ENCODE peak calls at places on chromosomes 12 and 14, in four cellular contexts. A is H9, M is endodermal cell, G is fibroblast of lung. L is an unnamed sample.

GRCh38 chr14:86897224-86897623 is 1095.8 kb downstream of the GALC start:
- DNase-seq in A (no peak), M (no peak), G (no peak), L (no peak)

GRCh38 chr12:108079731-108080130 is 49.4 kb upstream of the WSCD2 start:
- DNase-seq in G (no peak), A (no peak), M (peak), L (no peak)

GRCh38 chr14:57845802-57846531 is 19.9 kb downstream of the SLC35F4 start:
- DNase-seq in M (no peak), G (no peak), A (no peak), L (no peak)

GRCh38 chr12:127284021-127284420 is 982.9 kb upstream of the TMEM132C start:
- DNase-seq in M (no peak), G (peak), A (no peak), L (no peak)

GRCh38 chr12:127729381-127729780 is 537.6 kb upstream of the TMEM132C start:
- DNase-seq in M (no peak), A (no peak), G (no peak), L (no peak)

GRCh38 chr12:70982991-70983390 is 62.5 kb upstream of the PTPRR start:
- DNase-seq in G (peak), M (no peak), A (no peak), L (no peak)

GRCh38 chr12:53751336-53752191 is at the start of gene CISTR:
- DNase-seq in M (peak), G (no peak), A (peak), L (peak)

GRCh38 chr14:102498005-102498677 is 11.4 kb downstream of the ANKRD9 start:
- DNase-seq in M (peak), G (no peak), A (peak), L (no peak)

GRCh38 chr14:94313991-94314655 is 9.0 kb downstream of the SERPINA6 start:
- DNase-seq in M (no peak), G (peak), A (no peak), L (no peak)

GRCh38 chr14:50116986-50117385 is 614 bp upstream of the VCPKMT start:
- DNase-seq in M (no peak), A (no peak), G (no peak), L (no peak)

DNA sequence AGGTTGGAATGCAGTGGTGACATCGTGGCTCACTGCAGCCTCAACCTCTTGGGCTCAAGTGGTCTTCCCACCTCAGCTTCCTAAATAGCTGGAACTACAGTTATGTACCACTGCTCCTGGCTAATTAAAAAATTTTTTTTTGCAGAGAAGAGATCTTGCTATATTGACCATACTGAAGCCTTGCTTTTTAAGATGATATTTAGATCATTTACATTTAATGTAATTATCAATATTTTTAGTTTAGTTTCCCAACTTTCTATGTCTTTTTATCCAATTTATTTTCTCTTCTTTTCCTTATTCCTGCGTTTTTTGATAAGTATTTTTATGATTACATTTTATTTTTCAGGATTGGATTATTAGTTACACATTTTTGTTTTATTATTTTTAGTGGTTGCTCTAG is 340.1 kb downstream of the APAF1 start:
- DNase-seq in M (no peak), A (no peak), G (no peak), L (no peak)
- H3K9ac ChIP-seq in M (no peak), A (no peak), G (no peak), L (no peak)

GRCh38 chr12:98373982-98374381 is 141.4 kb upstream of the TMPO start:
- DNase-seq in M (peak), G (no peak), A (no peak), L (no peak)
- TF ChIP-seq CTCF in M (peak), G (peak), A (peak), L (no peak)

GRCh38 chr14:61736751-61737150 is 25.5 kb upstream of the SNAPC1 start:
- DNase-seq in G (no peak), A (no peak), M (no peak), L (no peak)
- H3K9ac ChIP-seq in G (no peak), A (no peak), M (no peak), L (no peak)

GRCh38 chr12:46384451-46385301 is 12.1 kb upstream of the SLC38A2 start:
- DNase-seq in A (no peak), M (peak), G (peak), L (no peak)

GRCh38 chr12:46380881-46381280 is 8.3 kb upstream of the SLC38A2 start:
- DNase-seq in A (no peak), G (no peak), M (no peak), L (no peak)

GRCh38 chr12:46383654-46384450 is 11.3 kb upstream of the SLC38A2 start:
- DNase-seq in G (peak), A (no peak), M (no peak), L (peak)

GRCh38 chr12:46382425-46382973 is 9.9 kb upstream of the SLC38A2 start:
- DNase-seq in G (peak), A (no peak), M (peak), L (no peak)

GRCh38 chr12:46382974-46383653 is 10.5 kb upstream of the SLC38A2 start:
- DNase-seq in A (peak), M (peak), G (peak), L (peak)
- TF ChIP-seq CTCF in A (peak), M (peak), G (peak), L (no peak)

GRCh38 chr12:124422142-124422569 is 127.3 kb downstream of the RFLNA start:
- DNase-seq in A (peak), G (peak), M (peak), L (peak)

GRCh38 chr12:124420041-124420765 is 125.3 kb downstream of the RFLNA start:
- DNase-seq in A (no peak), G (no peak), M (no peak), L (no peak)

GRCh38 chr12:124422570-124423523 is 128.0 kb downstream of the RFLNA start:
- DNase-seq in G (peak), A (no peak), M (peak), L (peak)

GRCh38 chr12:124419292-124420040 is 124.6 kb downstream of the RFLNA start:
- DNase-seq in M (no peak), G (peak), A (no peak), L (no peak)

GRCh38 chr12:124420972-124421674 is 126.2 kb downstream of the RFLNA start:
- DNase-seq in A (no peak), M (no peak), G (no peak), L (no peak)
- H3K9ac ChIP-seq in A (no peak), M (no peak), G (peak), L (peak)

DNA sequence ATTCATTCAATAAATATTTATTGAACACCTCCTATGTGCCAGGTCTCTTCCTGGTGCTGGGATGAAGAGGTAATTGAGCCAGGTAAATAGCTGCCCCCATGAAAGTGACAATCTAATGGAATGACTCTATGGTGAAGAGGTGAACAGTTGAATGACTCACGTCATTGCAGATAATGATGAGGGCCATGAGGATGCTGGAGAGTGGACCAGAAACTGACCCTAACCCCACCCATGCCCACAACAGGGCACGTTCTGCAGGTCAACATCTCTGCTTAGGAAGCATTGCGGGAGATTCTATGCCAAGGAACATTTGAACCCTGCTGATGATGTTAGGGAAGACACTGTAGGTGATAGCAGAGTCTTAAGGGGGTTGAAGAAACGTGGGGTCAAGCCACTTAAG is 788.9 kb upstream of the TBX3 start:
- DNase-seq in M (no peak), G (no peak), A (no peak), L (no peak)
- TF ChIP-seq CTCF in M (no peak), G (no peak), A (no peak), L (no peak)

L was measured in kidney.